ENCODE peak calls at places on chromosome 2, in ten cellular contexts. One of them, this sample, is unnamed.

GRCh38 chr2:168119519-168120141 is 127.8 kb downstream of the STK39 start:
- DNase-seq in pons: peak
- DNase-seq in HuH-7.5: no peak
- DNase-seq in ascending aorta: no peak
- DNase-seq in T-cell: no peak
- DNase-seq in fibroblast of pulmonary artery: peak
- DNase-seq in EL: peak
- DNase-seq in HTR-8/SVneo: peak
- DNase-seq in cardiac muscle cell: peak
- DNase-seq in heart right ventricle: no peak
- DNase-seq in this sample: no peak

GRCh38 chr2:69952336-69953115 is 8.9 kb downstream of the ASPRV1 start:
- DNase-seq in HuH-7.5: no peak
- DNase-seq in HTR-8/SVneo: no peak
- DNase-seq in heart right ventricle: no peak
- DNase-seq in cardiac muscle cell: no peak
- DNase-seq in EL: no peak
- DNase-seq in T-cell: no peak
- DNase-seq in fibroblast of pulmonary artery: no peak
- DNase-seq in ascending aorta: peak
- DNase-seq in pons: no peak
- DNase-seq in this sample: no peak

GRCh38 chr2:120315367-120316033 is 30.4 kb upstream of the INHBB start:
- DNase-seq in fibroblast of pulmonary artery: no peak
- DNase-seq in pons: no peak
- DNase-seq in HuH-7.5: no peak
- DNase-seq in EL: no peak
- DNase-seq in cardiac muscle cell: no peak
- DNase-seq in HTR-8/SVneo: no peak
- DNase-seq in ascending aorta: no peak
- DNase-seq in T-cell: no peak
- DNase-seq in heart right ventricle: no peak
- DNase-seq in this sample: no peak

GRCh38 chr2:186991766-186992417 is 142.9 kb upstream of the ZSWIM2 start:
- DNase-seq in heart right ventricle: no peak
- DNase-seq in ascending aorta: no peak
- DNase-seq in HTR-8/SVneo: no peak
- DNase-seq in fibroblast of pulmonary artery: peak
- DNase-seq in pons: peak
- DNase-seq in T-cell: no peak
- DNase-seq in EL: no peak
- DNase-seq in cardiac muscle cell: no peak
- DNase-seq in HuH-7.5: no peak
- DNase-seq in this sample: no peak

GRCh38 chr2:99471635-99472326 is 18.0 kb downstream of the REV1 start:
- DNase-seq in pons: no peak
- DNase-seq in ascending aorta: no peak
- DNase-seq in cardiac muscle cell: no peak
- DNase-seq in HuH-7.5: no peak
- DNase-seq in heart right ventricle: no peak
- DNase-seq in fibroblast of pulmonary artery: no peak
- DNase-seq in EL: no peak
- DNase-seq in HTR-8/SVneo: no peak
- DNase-seq in T-cell: no peak
- DNase-seq in this sample: no peak

GRCh38 chr2:26540306-26540705 is 62.4 kb upstream of the OTOF start:
- DNase-seq in EL: no peak
- DNase-seq in heart right ventricle: no peak
- DNase-seq in ascending aorta: peak
- DNase-seq in fibroblast of pulmonary artery: no peak
- DNase-seq in pons: no peak
- DNase-seq in HTR-8/SVneo: no peak
- DNase-seq in cardiac muscle cell: peak
- DNase-seq in HuH-7.5: no peak
- DNase-seq in T-cell: no peak
- DNase-seq in this sample: no peak

GRCh38 chr2:219423656-219424378 is 5.6 kb downstream of the DES start:
- DNase-seq in HuH-7.5: no peak
- DNase-seq in cardiac muscle cell: no peak
- DNase-seq in HTR-8/SVneo: no peak
- DNase-seq in heart right ventricle: no peak
- DNase-seq in T-cell: no peak
- DNase-seq in ascending aorta: no peak
- DNase-seq in pons: no peak
- DNase-seq in fibroblast of pulmonary artery: no peak
- DNase-seq in EL: no peak
- DNase-seq in this sample: no peak

GRCh38 chr2:230225486-230225885 is at the start of gene SP140:
- DNase-seq in heart right ventricle: no peak
- DNase-seq in pons: peak
- DNase-seq in ascending aorta: peak
- DNase-seq in T-cell: peak
- DNase-seq in HuH-7.5: no peak
- DNase-seq in fibroblast of pulmonary artery: no peak
- DNase-seq in EL: no peak
- DNase-seq in HTR-8/SVneo: no peak
- DNase-seq in cardiac muscle cell: no peak
- DNase-seq in this sample: peak

GRCh38 chr2:241271641-241272297 is 43.7 kb downstream of the HDLBP start:
- DNase-seq in pons: peak
- DNase-seq in HTR-8/SVneo: peak
- DNase-seq in HuH-7.5: peak
- DNase-seq in T-cell: peak
- DNase-seq in fibroblast of pulmonary artery: peak
- DNase-seq in EL: peak
- DNase-seq in cardiac muscle cell: peak
- DNase-seq in heart right ventricle: peak
- DNase-seq in ascending aorta: peak
- DNase-seq in this sample: peak

This sample was measured in T-helper 9 cell.